ENCODE peak calls at places on chromosomes 6 and 20, in five cellular contexts. I is B cell; H is tibial nerve; O is upper lobe of right lung; A is activated CD8-positive, alpha-beta T cell treated with anti-CD3 and anti-CD28 coated beads for 36 hours. K is an unnamed sample.

GRCh38 chr6:2021713-2022125 is 223.7 kb downstream of the GMDS start:
- DNase-seq in O (peak), H (peak), A (no peak), I (no peak), K (no peak)

GRCh38 chr6:45757443-45758121 is 258.1 kb downstream of the CLIC5 start:
- DNase-seq in I (no peak), A (no peak), O (no peak), H (no peak), K (no peak)

GRCh38 chr6:90087103-90087833 is 193.0 kb downstream of the GJA10 start:
- DNase-seq in H (no peak), O (no peak), I (no peak), A (no peak), K (no peak)

GRCh38 chr6:123655520-123656306 is 19.0 kb upstream of the TRDN start:
- DNase-seq in A (no peak), I (no peak), O (no peak), H (no peak), K (no peak)

GRCh38 chr6:152635949-152636674 is 1.1 kb downstream of the SYNE1 start:
- DNase-seq in O (peak), H (no peak), A (peak), I (no peak), K (peak)

GRCh38 chr6:29641430-29642213 is 8.6 kb upstream of the GABBR1 start:
- DNase-seq in O (no peak), A (peak), H (no peak), I (no peak), K (no peak)

GRCh38 chr6:37168163-37168758 is 1.7 kb upstream of the PIM1 start:
- DNase-seq in H (no peak), O (no peak), A (no peak), I (no peak), K (no peak)

GRCh38 chr6:89803271-89803670 is 16.3 kb downstream of the MDN1 start:
- DNase-seq in H (no peak), I (no peak), O (no peak), A (no peak), K (no peak)

GRCh38 chr6:149329529-149329928 is 12.0 kb downstream of the TAB2 start:
- DNase-seq in H (no peak), O (no peak), I (no peak), A (no peak), K (no peak)

GRCh38 chr20:10318625-10319024 is 100.0 kb downstream of the SNAP25 start:
- DNase-seq in H (no peak), I (no peak), O (no peak), A (no peak), K (no peak)

DNA sequence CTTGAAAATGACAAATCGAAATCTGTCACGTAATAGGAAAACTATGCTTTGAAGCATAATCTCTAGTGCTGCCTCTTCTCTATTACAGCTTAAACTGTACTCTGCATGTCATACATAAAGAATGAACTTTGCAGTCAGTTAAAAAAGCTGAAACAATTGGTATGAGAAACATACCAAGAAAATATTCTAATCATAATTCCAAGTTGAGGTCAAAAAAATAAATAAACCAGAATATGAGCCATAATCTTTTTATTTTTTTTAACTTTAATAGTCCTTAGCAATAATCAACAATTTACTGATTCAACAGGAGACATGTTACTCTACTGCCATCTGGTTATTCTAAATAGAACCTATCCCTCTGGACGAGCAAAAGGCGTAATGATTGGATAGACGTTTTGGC is 224.3 kb upstream of the FLRT3 start:
- DNase-seq in I (no peak), H (no peak), O (no peak), A (no peak), K (no peak)
- TF ChIP-seq CTCF in I (no peak), H (no peak), O (no peak), A (no peak), K (no peak)

GRCh38 chr6:42068173-42068572 is 17.8 kb downstream of the TAF8 start:
- DNase-seq in H (no peak), A (no peak), O (peak), I (no peak), K (no peak)

GRCh38 chr6:42073287-42073686 is 23.0 kb downstream of the TAF8 start:
- DNase-seq in O (no peak), H (no peak), A (no peak), I (no peak), K (no peak)

GRCh38 chr6:42066156-42066555 is 15.8 kb downstream of the TAF8 start:
- DNase-seq in I (no peak), O (no peak), H (no peak), A (no peak), K (no peak)

GRCh38 chr6:42071881-42072583 is 21.7 kb downstream of the TAF8 start:
- DNase-seq in H (no peak), A (no peak), I (no peak), O (no peak), K (no peak)

DNA sequence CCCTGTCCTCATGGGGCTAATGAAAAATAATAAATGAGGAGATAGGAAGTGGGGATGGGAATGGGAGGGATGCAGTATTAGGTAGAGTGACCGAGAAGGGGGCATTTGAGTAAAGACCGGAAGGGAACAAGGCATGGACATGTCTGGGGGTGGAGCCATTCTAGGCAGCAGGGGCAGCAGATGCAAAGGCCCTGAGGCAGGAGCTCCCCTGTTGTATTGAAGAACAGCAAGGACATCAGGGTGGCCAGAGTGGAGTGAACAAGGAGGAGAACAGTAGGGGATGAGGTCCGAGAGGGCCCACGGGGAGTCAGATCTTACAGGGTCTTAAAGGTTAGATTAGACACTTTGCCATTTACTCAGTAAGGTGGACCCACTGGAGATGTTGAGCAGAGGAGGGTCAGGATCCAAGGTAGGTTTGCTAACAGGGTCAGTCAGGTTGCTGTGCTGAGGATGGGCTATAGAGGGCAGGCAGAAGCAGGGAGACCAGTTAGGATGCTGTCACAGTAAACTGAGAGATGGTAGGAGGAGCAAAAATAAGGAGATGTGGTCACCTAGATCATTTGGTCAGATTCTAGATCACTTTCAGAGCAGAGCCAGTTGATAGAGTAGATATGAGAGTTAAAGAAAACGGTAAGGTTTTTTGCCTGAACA is 18.7 kb downstream of the TAF8 start:
- DNase-seq in O (peak), I (no peak), A (no peak), H (no peak), K (no peak)
- TF ChIP-seq CTCF in O (no peak), I (no peak), A (no peak), H (no peak), K (no peak)

DNA sequence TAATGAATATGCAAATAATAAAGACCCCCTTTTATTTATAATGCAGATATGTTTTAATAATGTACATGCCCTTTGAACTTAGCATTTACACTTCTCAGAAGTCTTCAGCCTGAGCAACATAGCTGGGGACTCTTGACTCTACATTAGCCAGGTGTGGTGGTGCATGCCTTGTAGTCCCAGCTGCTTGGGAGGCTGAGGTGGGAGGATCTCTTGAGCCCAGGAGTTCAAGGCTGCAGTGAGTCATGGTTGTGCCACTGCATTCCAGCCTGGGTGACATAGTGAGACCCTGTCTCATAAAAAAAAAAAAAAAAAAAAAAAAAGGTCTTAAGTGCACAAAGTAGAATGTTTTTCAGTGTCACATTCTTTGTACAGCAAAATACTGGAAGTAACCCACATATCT is 17.3 kb upstream of the MAPK13 start:
- DNase-seq in O (no peak), I (no peak), H (no peak), A (no peak), K (no peak)
- TF ChIP-seq CTCF in O (no peak), I (no peak), H (no peak), A (no peak), K (no peak)

DNA sequence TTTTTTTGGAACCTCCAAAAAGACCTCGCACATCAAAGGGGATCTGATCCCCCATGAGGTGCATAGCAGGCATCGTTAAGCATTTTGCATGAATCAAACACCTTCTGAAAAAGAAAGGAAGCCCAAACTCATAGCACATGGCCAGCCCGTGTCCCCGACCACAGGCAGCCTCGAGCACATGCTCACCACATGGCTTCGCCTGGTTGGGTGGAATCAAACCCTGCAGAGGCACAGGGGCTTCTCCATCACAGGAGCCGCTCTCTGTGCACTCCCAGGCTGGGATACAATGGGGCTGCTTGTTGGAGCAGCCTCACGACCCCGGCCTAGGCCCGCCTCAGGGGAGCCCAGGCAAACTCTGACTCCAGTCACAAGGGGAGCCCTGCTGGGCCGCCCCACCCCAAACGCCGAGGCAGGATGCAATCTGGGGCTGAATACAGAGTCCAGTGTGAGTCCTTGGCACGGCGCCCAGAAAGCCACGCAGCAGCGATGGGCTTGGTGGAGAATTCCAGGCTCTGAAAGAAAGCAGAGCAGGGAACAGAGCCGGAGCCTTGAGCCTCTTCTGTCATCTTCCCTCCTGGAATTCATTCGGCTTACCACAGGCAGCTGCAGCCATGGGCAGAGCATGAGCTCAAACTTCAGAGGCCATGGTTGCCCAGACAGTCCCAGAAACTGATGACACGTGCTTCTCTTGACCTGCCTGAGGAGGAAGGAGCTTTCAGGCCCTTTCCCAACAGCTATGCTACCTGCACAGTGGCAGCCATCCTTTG is 441.2 kb upstream of the JARID2 start:
- DNase-seq in I (no peak), O (peak), A (no peak), H (peak), K (no peak)
- TF ChIP-seq CTCF in I (no peak), O (no peak), A (no peak), H (no peak), K (no peak)

DNA sequence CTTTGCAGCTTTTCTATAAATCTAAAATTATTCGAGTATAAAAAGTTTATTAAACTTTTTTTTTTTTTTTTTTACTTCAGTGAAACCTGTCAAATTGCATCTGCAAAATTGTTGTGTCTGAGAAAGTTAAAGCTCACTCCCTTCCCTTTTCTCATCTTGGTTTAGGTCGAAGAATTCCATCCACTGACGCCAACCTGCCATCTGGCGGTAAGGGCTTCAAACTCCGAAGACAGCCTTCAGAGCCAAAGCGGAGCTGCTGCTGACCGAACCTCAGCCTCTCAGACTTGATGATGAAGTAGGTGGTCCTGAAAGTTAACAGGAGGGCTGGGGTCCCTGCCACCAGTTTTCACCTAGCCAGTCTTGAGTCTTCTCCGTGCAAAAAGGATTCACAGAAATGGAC is 29.6 kb upstream of the VAPB start:
- DNase-seq in O (no peak), I (no peak), A (no peak), H (no peak), K (no peak)
- TF ChIP-seq CTCF in O (no peak), I (no peak), A (no peak), H (no peak), K (no peak)

DNA sequence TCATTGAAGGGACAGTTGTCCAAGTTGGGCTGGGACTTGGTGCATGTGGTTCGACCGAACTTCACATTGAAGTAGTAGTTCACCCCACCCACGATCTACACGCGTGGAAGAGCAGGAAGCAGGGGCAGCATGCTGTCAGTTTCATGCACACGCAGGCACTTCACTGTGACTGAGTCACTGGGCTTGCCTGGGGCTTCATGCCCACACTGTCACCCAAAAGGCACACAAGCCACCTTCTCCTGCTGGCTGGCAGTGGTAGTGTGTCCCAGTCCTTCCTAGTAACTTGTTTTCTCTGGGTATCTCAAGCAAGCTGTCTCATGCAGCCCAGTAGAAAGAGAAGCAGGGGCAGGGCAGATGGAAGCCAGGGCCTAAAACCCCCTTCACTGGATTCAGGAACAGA is 2.0 kb downstream of the CST5 start:
- DNase-seq in O (no peak), H (no peak), I (no peak), A (no peak), K (no peak)
- TF ChIP-seq CTCF in O (no peak), H (no peak), I (no peak), A (no peak), K (peak)